ENCODE peak calls at places on chromosomes 3 and 15, in six cellular contexts. One of them, this sample, is unnamed.

GRCh38 chr3:172550347-172550943 is 27.2 kb upstream of the TNFSF10 start:
- DNase-seq in HL-60: no peak
- DNase-seq in A549: peak
- DNase-seq in HCT116: peak
- DNase-seq in Panc1: no peak
- DNase-seq in HepG2: no peak
- DNase-seq in this sample: no peak

GRCh38 chr15:41621200-41622193 is 38.7 kb upstream of the MGA start:
- DNase-seq in Panc1: peak
- DNase-seq in A549: peak
- DNase-seq in HCT116: no peak
- DNase-seq in HL-60: peak
- DNase-seq in HepG2: peak
- DNase-seq in this sample: peak

GRCh38 chr15:92400980-92401787 is 7.5 kb downstream of the ST8SIA2 start:
- DNase-seq in Panc1: no peak
- DNase-seq in HL-60: no peak
- DNase-seq in HepG2: no peak
- DNase-seq in HCT116: no peak
- DNase-seq in A549: no peak
- DNase-seq in this sample: no peak

GRCh38 chr3:114519415-114519814 is 225.6 kb downstream of the TIGIT start:
- DNase-seq in HL-60: no peak
- DNase-seq in HepG2: no peak
- DNase-seq in A549: peak
- DNase-seq in Panc1: no peak
- DNase-seq in HCT116: no peak
- DNase-seq in this sample: peak

GRCh38 chr3:133121471-133121870 is 83.3 kb downstream of the TMEM108 start:
- DNase-seq in HepG2: no peak
- DNase-seq in HCT116: no peak
- DNase-seq in A549: no peak
- DNase-seq in Panc1: no peak
- DNase-seq in HL-60: no peak
- DNase-seq in this sample: no peak

GRCh38 chr3:172209333-172210321 is 170.2 kb downstream of the FNDC3B start:
- DNase-seq in HCT116: no peak
- DNase-seq in HepG2: no peak
- DNase-seq in A549: no peak
- DNase-seq in Panc1: no peak
- DNase-seq in HL-60: no peak
- DNase-seq in this sample: no peak

GRCh38 chr3:124200336-124200901 is 208.5 kb upstream of the ROPN1 start:
- DNase-seq in HCT116: no peak
- DNase-seq in A549: no peak
- DNase-seq in HepG2: no peak
- DNase-seq in Panc1: no peak
- DNase-seq in HL-60: no peak
- DNase-seq in this sample: no peak

GRCh38 chr15:52144656-52145055 is 32.1 kb upstream of the BCL2L10 start:
- DNase-seq in Panc1: no peak
- DNase-seq in HCT116: no peak
- DNase-seq in HL-60: no peak
- DNase-seq in A549: peak
- DNase-seq in HepG2: no peak
- DNase-seq in this sample: no peak

GRCh38 chr15:81133782-81134461 is at the start of gene CFAP161:
- DNase-seq in HCT116: peak
- DNase-seq in HepG2: peak
- DNase-seq in A549: peak
- DNase-seq in HL-60: no peak
- DNase-seq in Panc1: no peak
- DNase-seq in this sample: peak

GRCh38 chr3:9107738-9108137 is 141.7 kb downstream of the SRGAP3 start:
- DNase-seq in HL-60: no peak
- DNase-seq in Panc1: no peak
- DNase-seq in HepG2: no peak
- DNase-seq in HCT116: no peak
- DNase-seq in A549: no peak
- DNase-seq in this sample: no peak

GRCh38 chr3:169429328-169429727 is 234.2 kb downstream of the MECOM start:
- DNase-seq in HL-60: no peak
- DNase-seq in HCT116: no peak
- DNase-seq in HepG2: no peak
- DNase-seq in Panc1: no peak
- DNase-seq in A549: no peak
- DNase-seq in this sample: no peak

GRCh38 chr15:89003865-89004725 is 84.2 kb upstream of the ABHD2 start:
- DNase-seq in HL-60: no peak
- DNase-seq in HCT116: no peak
- DNase-seq in HepG2: peak
- DNase-seq in Panc1: no peak
- DNase-seq in A549: peak
- DNase-seq in this sample: peak

GRCh38 chr3:17828388-17828787 is 86.0 kb upstream of the TBC1D5 start:
- DNase-seq in HCT116: no peak
- DNase-seq in HepG2: no peak
- DNase-seq in HL-60: no peak
- DNase-seq in Panc1: no peak
- DNase-seq in A549: no peak
- DNase-seq in this sample: no peak

GRCh38 chr3:58962816-58963215 is 87.0 kb downstream of the CFAP20DC start:
- DNase-seq in Panc1: no peak
- DNase-seq in HL-60: no peak
- DNase-seq in HCT116: no peak
- DNase-seq in A549: no peak
- DNase-seq in HepG2: no peak
- DNase-seq in this sample: no peak

GRCh38 chr3:58963928-58964497 is 85.8 kb downstream of the CFAP20DC start:
- DNase-seq in HL-60: no peak
- DNase-seq in HepG2: no peak
- DNase-seq in Panc1: no peak
- DNase-seq in A549: no peak
- DNase-seq in HCT116: no peak
- DNase-seq in this sample: no peak

GRCh38 chr3:58962040-58962651 is 87.7 kb downstream of the CFAP20DC start:
- DNase-seq in Panc1: no peak
- DNase-seq in A549: no peak
- DNase-seq in HCT116: no peak
- DNase-seq in HepG2: no peak
- DNase-seq in HL-60: no peak
- DNase-seq in this sample: no peak

DNA sequence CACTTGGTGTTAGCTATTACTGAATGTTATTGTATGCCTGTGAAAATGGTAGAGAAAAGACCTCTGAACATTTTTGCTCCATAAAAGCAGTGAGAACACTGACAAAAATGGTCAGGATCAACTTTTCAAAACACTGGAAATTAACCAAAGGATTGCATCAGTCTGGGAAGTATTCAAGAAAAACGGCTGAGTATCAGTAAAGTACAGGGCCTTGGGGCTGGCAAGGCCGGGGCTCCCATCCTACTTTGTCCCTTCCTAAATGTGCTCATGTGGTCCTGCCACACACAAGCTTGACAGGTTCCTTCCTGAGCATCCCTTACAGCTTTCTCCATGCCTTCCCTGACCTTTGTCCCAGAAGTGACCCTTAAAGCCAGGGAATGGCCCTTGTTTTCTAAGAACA is 84.0 kb downstream of the CFAP20DC start:
- DNase-seq in HL-60: no peak
- DNase-seq in Panc1: no peak
- DNase-seq in A549: no peak
- DNase-seq in HepG2: no peak
- DNase-seq in HCT116: no peak
- DNase-seq in this sample: no peak
- H3K27ac ChIP-seq in HL-60: no peak
- H3K27ac ChIP-seq in Panc1: no peak
- H3K27ac ChIP-seq in A549: no peak
- H3K27ac ChIP-seq in HepG2: no peak
- H3K27ac ChIP-seq in HCT116: no peak
- H3K27ac ChIP-seq in this sample: no peak

GRCh38 chr15:84960391-84961113 is 21.1 kb upstream of the PDE8A start:
- DNase-seq in HCT116: no peak
- DNase-seq in HepG2: no peak
- DNase-seq in A549: no peak
- DNase-seq in HL-60: no peak
- DNase-seq in Panc1: no peak
- DNase-seq in this sample: peak

GRCh38 chr15:84961707-84962106 is 19.9 kb upstream of the PDE8A start:
- DNase-seq in A549: no peak
- DNase-seq in Panc1: no peak
- DNase-seq in HepG2: no peak
- DNase-seq in HCT116: no peak
- DNase-seq in HL-60: no peak
- DNase-seq in this sample: no peak

GRCh38 chr15:84962975-84963374 is 18.7 kb upstream of the PDE8A start:
- DNase-seq in HepG2: no peak
- DNase-seq in A549: no peak
- DNase-seq in HCT116: no peak
- DNase-seq in Panc1: no peak
- DNase-seq in HL-60: no peak
- DNase-seq in this sample: no peak

GRCh38 chr15:84956199-84956598 is 25.5 kb upstream of the PDE8A start:
- DNase-seq in HepG2: no peak
- DNase-seq in HCT116: no peak
- DNase-seq in HL-60: no peak
- DNase-seq in Panc1: no peak
- DNase-seq in A549: no peak
- DNase-seq in this sample: no peak

GRCh38 chr15:84961114-84961452 is 20.6 kb upstream of the PDE8A start:
- DNase-seq in A549: no peak
- DNase-seq in HepG2: no peak
- DNase-seq in Panc1: no peak
- DNase-seq in HL-60: no peak
- DNase-seq in HCT116: no peak
- DNase-seq in this sample: peak
- TF ChIP-seq REST in A549: no peak
- TF ChIP-seq REST in HepG2: no peak
- TF ChIP-seq REST in Panc1: no peak
- TF ChIP-seq REST in HL-60: no peak
- TF ChIP-seq REST in HCT116: no peak
- TF ChIP-seq REST in this sample: no peak

GRCh38 chr15:99631256-99631655 is 65.5 kb downstream of the MEF2A start:
- DNase-seq in HL-60: peak
- DNase-seq in A549: no peak
- DNase-seq in Panc1: no peak
- DNase-seq in HepG2: no peak
- DNase-seq in HCT116: no peak
- DNase-seq in this sample: no peak

GRCh38 chr15:99634576-99634975 is 68.8 kb downstream of the MEF2A start:
- DNase-seq in HCT116: no peak
- DNase-seq in HL-60: no peak
- DNase-seq in A549: no peak
- DNase-seq in HepG2: no peak
- DNase-seq in Panc1: no peak
- DNase-seq in this sample: no peak

GRCh38 chr15:99630607-99631131 is 64.9 kb downstream of the MEF2A start:
- DNase-seq in HepG2: no peak
- DNase-seq in HCT116: no peak
- DNase-seq in HL-60: no peak
- DNase-seq in Panc1: no peak
- DNase-seq in A549: no peak
- DNase-seq in this sample: no peak

GRCh38 chr15:99633655-99634054 is 67.9 kb downstream of the MEF2A start:
- DNase-seq in HL-60: no peak
- DNase-seq in HCT116: no peak
- DNase-seq in A549: no peak
- DNase-seq in HepG2: no peak
- DNase-seq in Panc1: no peak
- DNase-seq in this sample: no peak

GRCh38 chr15:99632521-99632920 is 66.7 kb downstream of the MEF2A start:
- DNase-seq in Panc1: no peak
- DNase-seq in HCT116: no peak
- DNase-seq in HL-60: no peak
- DNase-seq in A549: no peak
- DNase-seq in HepG2: no peak
- DNase-seq in this sample: no peak
- TF ChIP-seq CTCF in Panc1: no peak
- TF ChIP-seq CTCF in HCT116: no peak
- TF ChIP-seq CTCF in HL-60: no peak
- TF ChIP-seq CTCF in A549: no peak
- TF ChIP-seq CTCF in HepG2: no peak
- TF ChIP-seq CTCF in this sample: no peak

DNA sequence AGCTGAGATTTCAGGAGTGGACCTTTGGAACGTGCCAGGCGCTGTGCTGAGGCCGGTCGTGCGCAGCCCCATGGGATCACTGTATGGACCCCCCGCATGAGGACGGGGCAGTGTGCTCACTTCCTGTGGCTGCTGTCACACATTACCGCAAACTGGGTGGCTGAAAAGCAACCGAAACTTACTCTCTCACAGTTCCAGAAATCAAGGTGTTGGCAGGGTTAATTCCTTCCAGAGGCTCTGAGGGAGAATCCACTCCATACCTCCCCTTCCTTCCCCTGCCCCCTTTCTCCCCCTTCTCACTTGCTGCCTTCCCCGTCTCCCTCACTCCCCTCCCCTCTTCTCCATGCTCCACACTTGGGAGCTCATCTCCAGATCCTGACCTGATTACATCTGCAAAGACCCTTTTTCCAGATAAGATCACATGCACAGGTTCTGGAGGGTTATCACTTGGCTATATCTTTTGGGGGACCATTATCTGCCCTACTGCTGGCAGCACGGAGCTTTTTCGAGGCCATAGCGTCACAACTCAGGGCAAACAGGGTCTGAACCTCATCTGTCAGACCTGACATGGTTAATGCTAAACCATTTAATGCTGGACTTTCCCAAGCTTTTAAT is 41.2 kb downstream of the KLF13 start:
- DNase-seq in HepG2: no peak
- DNase-seq in HCT116: no peak
- DNase-seq in HL-60: peak
- DNase-seq in A549: no peak
- DNase-seq in Panc1: no peak
- DNase-seq in this sample: no peak
- H3K27ac ChIP-seq in HepG2: no peak
- H3K27ac ChIP-seq in HCT116: no peak
- H3K27ac ChIP-seq in HL-60: peak
- H3K27ac ChIP-seq in A549: no peak
- H3K27ac ChIP-seq in Panc1: no peak
- H3K27ac ChIP-seq in this sample: no peak

GRCh38 chr15:99122831-99123705 is 18.2 kb downstream of the SYNM start:
- DNase-seq in HepG2: no peak
- DNase-seq in A549: no peak
- DNase-seq in HL-60: no peak
- DNase-seq in Panc1: no peak
- DNase-seq in HCT116: no peak
- DNase-seq in this sample: no peak
- TF ChIP-seq REST in HepG2: no peak
- TF ChIP-seq REST in A549: no peak
- TF ChIP-seq REST in HL-60: no peak
- TF ChIP-seq REST in Panc1: no peak
- TF ChIP-seq REST in HCT116: no peak
- TF ChIP-seq REST in this sample: no peak

This sample was measured in GM23338.